ENCODE peak calls at places on chromosomes 4 and X, in four cellular contexts. One of them, this sample, is unnamed.

GRCh38 chr4:163137581-163137980 is 29.1 kb downstream of the NAF1 start:
- DNase-seq in CD8-positive, alpha-beta T cell: no peak
- DNase-seq in ascending aorta: no peak
- DNase-seq in BE2C: no peak
- DNase-seq in this sample: no peak

GRCh38 chr4:152220201-152220666 is 315.7 kb downstream of the FBXW7 start:
- DNase-seq in CD8-positive, alpha-beta T cell: no peak
- DNase-seq in ascending aorta: no peak
- DNase-seq in BE2C: no peak
- DNase-seq in this sample: no peak

GRCh38 chrX:37476571-37477188 is 94.8 kb upstream of the LANCL3 start:
- DNase-seq in ascending aorta: no peak
- DNase-seq in CD8-positive, alpha-beta T cell: no peak
- DNase-seq in BE2C: no peak
- DNase-seq in this sample: no peak

GRCh38 chr4:74962584-74962983 is 29.7 kb downstream of the PARM1 start:
- DNase-seq in ascending aorta: no peak
- DNase-seq in CD8-positive, alpha-beta T cell: no peak
- DNase-seq in BE2C: no peak
- DNase-seq in this sample: no peak

GRCh38 chrX:16628954-16629595 is 20.9 kb upstream of the S100G start:
- DNase-seq in BE2C: no peak
- DNase-seq in ascending aorta: no peak
- DNase-seq in CD8-positive, alpha-beta T cell: no peak
- DNase-seq in this sample: no peak

GRCh38 chr4:122899682-122900081 is 22.7 kb downstream of the NUDT6 start:
- DNase-seq in CD8-positive, alpha-beta T cell: no peak
- DNase-seq in BE2C: no peak
- DNase-seq in ascending aorta: no peak
- DNase-seq in this sample: no peak

GRCh38 chr4:17773125-17773698 is 8.2 kb downstream of the FAM184B start:
- DNase-seq in ascending aorta: no peak
- DNase-seq in BE2C: no peak
- DNase-seq in CD8-positive, alpha-beta T cell: no peak
- DNase-seq in this sample: no peak

GRCh38 chr4:26028133-26028792 is 114.2 kb downstream of the SMIM20 start:
- DNase-seq in ascending aorta: no peak
- DNase-seq in BE2C: no peak
- DNase-seq in CD8-positive, alpha-beta T cell: no peak
- DNase-seq in this sample: no peak

GRCh38 chr4:95181446-95182306 is 367.1 kb downstream of the UNC5C start:
- DNase-seq in BE2C: peak; percentile 53
- DNase-seq in ascending aorta: no peak
- DNase-seq in CD8-positive, alpha-beta T cell: no peak
- DNase-seq in this sample: no peak

GRCh38 chr4:128858875-128859696 is 49.6 kb downstream of the JADE1 start:
- DNase-seq in CD8-positive, alpha-beta T cell: no peak
- DNase-seq in ascending aorta: no peak
- DNase-seq in BE2C: no peak
- DNase-seq in this sample: no peak

GRCh38 chr4:183300070-183300469 is 20.0 kb downstream of the CLDN22 start:
- DNase-seq in CD8-positive, alpha-beta T cell: no peak
- DNase-seq in ascending aorta: no peak
- DNase-seq in BE2C: no peak
- DNase-seq in this sample: no peak

GRCh38 chrX:129772796-129773431 is 6.8 kb upstream of the SASH3 start:
- DNase-seq in BE2C: no peak
- DNase-seq in CD8-positive, alpha-beta T cell: no peak
- DNase-seq in ascending aorta: peak; percentile 60
- DNase-seq in this sample: no peak

GRCh38 chr4:123649644-123650356 is 253.2 kb downstream of the SPRY1 start:
- DNase-seq in CD8-positive, alpha-beta T cell: no peak
- DNase-seq in ascending aorta: no peak
- DNase-seq in BE2C: no peak
- DNase-seq in this sample: no peak

GRCh38 chrX:123424546-123424945 is 240.5 kb downstream of the GRIA3 start:
- DNase-seq in CD8-positive, alpha-beta T cell: no peak
- DNase-seq in ascending aorta: no peak
- DNase-seq in BE2C: no peak
- DNase-seq in this sample: no peak

GRCh38 chr4:172786039-172786792 is 382.4 kb upstream of the GALNT7 start:
- DNase-seq in ascending aorta: no peak
- DNase-seq in CD8-positive, alpha-beta T cell: no peak
- DNase-seq in BE2C: no peak
- DNase-seq in this sample: no peak

GRCh38 chr4:146342600-146343192 is 128.4 kb downstream of the REELD1 start:
- DNase-seq in CD8-positive, alpha-beta T cell: no peak
- DNase-seq in BE2C: peak; percentile 39
- DNase-seq in ascending aorta: no peak
- DNase-seq in this sample: peak; percentile 15

GRCh38 chr4:16694491-16695276 is 203.8 kb downstream of the LDB2 start:
- DNase-seq in CD8-positive, alpha-beta T cell: no peak
- DNase-seq in BE2C: no peak
- DNase-seq in ascending aorta: no peak
- DNase-seq in this sample: no peak

GRCh38 chr4:133190098-133190497 is 41.0 kb downstream of the PCDH10 start:
- DNase-seq in ascending aorta: no peak
- DNase-seq in CD8-positive, alpha-beta T cell: no peak
- DNase-seq in BE2C: peak; percentile 41
- DNase-seq in this sample: no peak

GRCh38 chrX:121836000-121836399 is 788.6 kb downstream of the GLUD2 start:
- DNase-seq in BE2C: no peak
- DNase-seq in ascending aorta: no peak
- DNase-seq in CD8-positive, alpha-beta T cell: no peak
- DNase-seq in this sample: no peak
- TF ChIP-seq CTCF in BE2C: no peak
- TF ChIP-seq CTCF in ascending aorta: no peak
- TF ChIP-seq CTCF in CD8-positive, alpha-beta T cell: no peak
- TF ChIP-seq CTCF in this sample: no peak

DNA sequence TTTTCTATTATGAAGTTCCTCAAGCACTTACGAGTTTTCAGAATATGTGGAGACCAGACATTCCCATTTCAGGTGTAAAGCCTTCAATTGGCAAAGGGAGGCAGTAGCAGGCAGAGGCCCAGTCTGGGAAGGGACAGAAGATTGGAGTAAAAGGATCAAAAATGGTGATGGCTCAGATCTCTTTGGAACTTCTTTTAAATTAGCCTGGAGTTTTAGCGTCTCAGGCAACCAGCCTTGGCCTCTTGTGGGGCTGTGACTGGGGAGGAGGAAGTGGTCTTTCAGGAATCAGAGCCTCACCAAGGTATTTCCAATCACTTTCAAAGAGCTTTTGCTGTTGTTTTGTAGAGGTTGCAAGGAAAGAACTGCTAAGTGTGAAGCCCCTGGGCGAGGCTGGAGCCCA is 239.1 kb downstream of the FRAS1 start:
- DNase-seq in BE2C: no peak
- DNase-seq in ascending aorta: no peak
- DNase-seq in CD8-positive, alpha-beta T cell: no peak
- DNase-seq in this sample: no peak
- TF ChIP-seq CTCF in BE2C: no peak
- TF ChIP-seq CTCF in ascending aorta: no peak
- TF ChIP-seq CTCF in CD8-positive, alpha-beta T cell: no peak
- TF ChIP-seq CTCF in this sample: no peak

DNA sequence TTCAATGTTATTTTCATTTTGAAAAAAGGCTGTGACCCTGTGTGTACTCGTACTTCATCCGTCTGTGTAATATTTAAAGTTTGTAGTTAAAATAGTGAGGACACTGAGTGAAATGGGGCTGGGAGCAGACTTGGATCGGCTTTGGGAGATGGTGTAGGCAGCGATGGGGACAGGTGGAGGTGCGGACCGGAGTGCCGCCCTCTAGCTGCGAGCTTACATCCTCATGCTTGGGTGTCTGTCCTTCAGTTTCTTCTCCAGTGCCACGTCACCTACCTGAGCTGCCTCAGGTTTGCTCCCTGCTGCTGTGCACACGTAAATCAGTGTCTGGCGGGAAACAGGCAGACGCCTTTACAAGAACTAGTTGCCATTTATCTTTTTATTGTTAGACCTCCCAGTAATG is 146.1 kb downstream of the GPR143 start:
- DNase-seq in CD8-positive, alpha-beta T cell: no peak
- DNase-seq in ascending aorta: no peak
- DNase-seq in BE2C: no peak
- DNase-seq in this sample: no peak
- TF ChIP-seq CTCF in CD8-positive, alpha-beta T cell: no peak
- TF ChIP-seq CTCF in ascending aorta: no peak
- TF ChIP-seq CTCF in BE2C: no peak
- TF ChIP-seq CTCF in this sample: no peak

GRCh38 chr4:101793397-101793796 is 2.9 kb downstream of the BANK1 start:
- DNase-seq in ascending aorta: no peak
- DNase-seq in CD8-positive, alpha-beta T cell: no peak
- DNase-seq in BE2C: no peak
- DNase-seq in this sample: no peak

GRCh38 chr4:101792056-101792575 is 1.6 kb downstream of the BANK1 start:
- DNase-seq in CD8-positive, alpha-beta T cell: no peak
- DNase-seq in ascending aorta: no peak
- DNase-seq in BE2C: no peak
- DNase-seq in this sample: no peak

GRCh38 chr4:101791189-101791572 is 651 bp downstream of the BANK1 start:
- DNase-seq in BE2C: no peak
- DNase-seq in ascending aorta: no peak
- DNase-seq in CD8-positive, alpha-beta T cell: no peak
- DNase-seq in this sample: no peak

GRCh38 chr4:101787917-101788316 is 2.6 kb upstream of the BANK1 start:
- DNase-seq in BE2C: no peak
- DNase-seq in CD8-positive, alpha-beta T cell: no peak
- DNase-seq in ascending aorta: no peak
- DNase-seq in this sample: no peak

DNA sequence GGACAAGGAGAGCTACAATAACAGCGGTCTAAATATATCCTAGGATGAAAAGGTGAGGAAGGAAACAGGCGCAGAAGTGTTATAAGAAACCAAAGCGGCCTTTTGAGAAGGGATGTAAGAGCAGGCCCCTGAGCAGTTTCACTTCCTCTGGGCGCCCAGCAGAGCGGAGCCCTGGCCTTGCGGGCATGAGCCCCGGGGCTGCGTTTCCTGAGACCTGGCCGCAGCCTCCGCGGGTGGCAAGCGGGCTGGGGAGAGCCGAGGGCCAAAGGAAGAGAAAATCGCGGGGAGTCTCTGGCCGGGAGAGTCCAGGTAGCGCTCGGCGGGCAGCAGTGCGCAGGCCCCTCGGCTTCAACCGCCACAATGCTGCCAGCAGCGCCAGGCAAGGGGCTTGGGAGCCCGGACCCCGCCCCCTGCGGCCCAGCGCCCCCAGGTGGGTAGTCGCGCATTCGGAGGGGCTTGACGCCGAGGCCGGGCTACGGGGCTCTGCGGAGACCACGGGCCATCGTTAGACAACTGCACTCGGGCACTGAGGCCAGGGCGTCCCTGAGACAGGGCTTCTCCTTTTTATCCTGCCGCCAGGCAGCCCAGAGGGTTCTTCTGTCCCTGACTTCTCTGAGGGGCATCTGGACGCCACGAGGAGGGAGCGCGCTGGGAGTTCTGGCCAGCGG is at the start of gene BANK1:
- DNase-seq in BE2C: peak; percentile 5
- DNase-seq in CD8-positive, alpha-beta T cell: peak; percentile 20
- DNase-seq in ascending aorta: no peak
- DNase-seq in this sample: peak; percentile 67
- TF ChIP-seq CTCF in BE2C: no peak
- TF ChIP-seq CTCF in CD8-positive, alpha-beta T cell: no peak
- TF ChIP-seq CTCF in ascending aorta: no peak
- TF ChIP-seq CTCF in this sample: peak; percentile 52

DNA sequence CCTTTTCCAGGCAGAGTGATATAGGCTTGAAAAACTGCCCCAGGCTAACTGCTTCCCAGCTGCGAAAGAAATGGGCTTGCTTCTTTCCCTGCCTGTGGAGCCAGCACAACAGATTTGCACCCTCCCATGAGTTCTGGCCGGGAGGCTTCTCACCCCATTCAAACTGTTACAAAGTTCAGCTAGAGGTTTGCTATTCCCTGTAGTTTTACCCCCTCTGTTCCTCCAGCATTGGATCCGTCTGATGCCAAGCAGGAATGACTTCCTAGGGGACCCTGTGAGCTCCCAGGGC is 87.6 kb upstream of the NDST4 start:
- DNase-seq in CD8-positive, alpha-beta T cell: no peak
- DNase-seq in ascending aorta: no peak
- DNase-seq in BE2C: no peak
- DNase-seq in this sample: no peak
- TF ChIP-seq CTCF in CD8-positive, alpha-beta T cell: no peak
- TF ChIP-seq CTCF in ascending aorta: no peak
- TF ChIP-seq CTCF in BE2C: no peak
- TF ChIP-seq CTCF in this sample: no peak

GRCh38 chr4:55446578-55446922 is 50.8 kb downstream of the TMEM165 start:
- DNase-seq in CD8-positive, alpha-beta T cell: no peak
- DNase-seq in BE2C: no peak
- DNase-seq in ascending aorta: no peak
- DNase-seq in this sample: no peak

GRCh38 chr4:55447108-55447708 is 51.5 kb downstream of the TMEM165 start:
- DNase-seq in CD8-positive, alpha-beta T cell: no peak
- DNase-seq in ascending aorta: no peak
- DNase-seq in BE2C: no peak
- DNase-seq in this sample: no peak

GRCh38 chr4:55442541-55442940 is 46.8 kb downstream of the TMEM165 start:
- DNase-seq in ascending aorta: no peak
- DNase-seq in BE2C: no peak
- DNase-seq in CD8-positive, alpha-beta T cell: no peak
- DNase-seq in this sample: no peak

GRCh38 chr4:55445921-55446577 is 50.3 kb downstream of the TMEM165 start:
- DNase-seq in BE2C: no peak
- DNase-seq in CD8-positive, alpha-beta T cell: no peak
- DNase-seq in ascending aorta: no peak
- DNase-seq in this sample: no peak

GRCh38 chr4:55444822-55445221 is 49.1 kb downstream of the TMEM165 start:
- DNase-seq in BE2C: peak; percentile 21
- DNase-seq in ascending aorta: no peak
- DNase-seq in CD8-positive, alpha-beta T cell: no peak
- DNase-seq in this sample: no peak
- TF ChIP-seq CTCF in BE2C: peak; percentile 60
- TF ChIP-seq CTCF in ascending aorta: no peak
- TF ChIP-seq CTCF in CD8-positive, alpha-beta T cell: peak; percentile 20
- TF ChIP-seq CTCF in this sample: no peak

DNA sequence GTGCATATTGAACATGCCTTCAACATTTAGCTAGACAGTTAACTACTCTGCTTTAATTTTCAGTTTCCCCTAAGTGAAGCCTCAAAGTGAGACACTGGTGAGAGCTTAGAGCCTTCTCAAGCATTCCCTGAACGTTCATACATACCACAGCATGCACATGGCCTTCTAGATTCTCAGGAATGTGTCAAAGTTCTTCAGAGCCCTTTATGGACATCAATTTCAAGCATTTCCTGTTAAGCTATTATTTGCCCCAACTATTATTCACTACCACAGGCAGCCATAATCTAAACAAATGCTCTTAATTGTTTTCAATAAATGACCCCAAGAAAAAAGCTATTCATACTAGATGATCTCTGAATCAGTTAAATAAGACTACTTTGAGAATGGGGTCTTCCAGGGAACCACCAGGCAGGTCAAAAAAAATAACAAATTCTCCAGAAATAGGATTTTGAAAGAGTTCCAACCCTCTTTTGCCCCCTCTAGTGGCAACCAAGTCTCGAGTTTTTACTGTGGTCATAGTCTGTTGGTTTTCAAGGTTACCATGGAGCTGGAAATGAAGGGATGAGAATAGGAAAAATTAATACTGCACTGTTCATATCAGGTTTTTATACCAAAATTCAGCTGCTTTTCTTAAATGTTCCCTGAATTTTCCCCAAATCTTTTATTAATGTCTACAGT is 235.4 kb downstream of the RAB28 start:
- DNase-seq in BE2C: no peak
- DNase-seq in ascending aorta: no peak
- DNase-seq in CD8-positive, alpha-beta T cell: no peak
- DNase-seq in this sample: no peak
- TF ChIP-seq CTCF in BE2C: peak; percentile 46
- TF ChIP-seq CTCF in ascending aorta: no peak
- TF ChIP-seq CTCF in CD8-positive, alpha-beta T cell: no peak
- TF ChIP-seq CTCF in this sample: peak; percentile 50

This sample was measured in neural crest cell.